ENCODE peak calls at places on chromosomes 2 and 18, in nine cellular contexts. X is activated naive CD4-positive, alpha-beta T cell; N is GM03348; A is NCI-H524; Q is RWPE1; K is T1000; B is stimulated activated CD8-positive, alpha-beta memory T cell treated with anti-CD3 and anti-CD28 coated beads, Interleukin-7, amount 100 ng/mL, for 1 hour; Y is occipital lobe; Z is activated T-cell treated with anti-CD3 and anti-CD28 coated beads, Interleukin-2, amount 50 U/mL, for 72 hours. O is an unnamed sample.

GRCh38 chr2:213246665-213247281 is 37.5 kb upstream of the SPAG16 start:
- DNase-seq in X (peak), Q (peak), K (no peak), B (peak), N (peak), Y (no peak), Z (peak), A (peak), O (no peak)

GRCh38 chr2:177598321-177598922 is 205.8 kb downstream of the AGPS start:
- DNase-seq in Z (no peak), Q (no peak), Y (no peak), X (no peak), N (peak), K (no peak), A (peak), B (no peak), O (no peak)

GRCh38 chr18:9913151-9913525 is 678 bp upstream of the VAPA start:
- DNase-seq in K (no peak), Z (no peak), N (peak), B (no peak), A (no peak), Y (no peak), Q (no peak), X (no peak), O (no peak)

GRCh38 chr2:236014408-236015131 is 153.6 kb downstream of the GBX2 start:
- DNase-seq in B (no peak), X (no peak), N (no peak), Y (no peak), K (no peak), Z (no peak), Q (no peak), A (no peak), O (no peak)

GRCh38 chr2:69798466-69798908 is 31.0 kb upstream of the GMCL1 start:
- DNase-seq in X (no peak), B (no peak), Y (no peak), Z (no peak), K (no peak), Q (peak), N (peak), A (no peak), O (no peak)

GRCh38 chr2:220275454-220275853 is 648.0 kb downstream of the SLC4A3 start:
- DNase-seq in Y (no peak), N (peak), A (no peak), Z (no peak), B (no peak), K (no peak), Q (peak), X (no peak), O (no peak)

GRCh38 chr18:64416990-64417389 is 268.1 kb upstream of the LINC00305 start:
- DNase-seq in A (no peak), Y (no peak), N (no peak), X (no peak), B (no peak), Z (no peak), Q (no peak), K (no peak), O (no peak)

GRCh38 chr2:43175187-43175490 is 51.3 kb downstream of the ZFP36L2 start:
- DNase-seq in Y (no peak), X (no peak), Q (no peak), K (no peak), Z (no peak), N (no peak), A (no peak), B (no peak), O (no peak)

GRCh38 chr2:104599802-104600510 is 254.0 kb upstream of the POU3F3 start:
- DNase-seq in K (peak), Q (peak), Y (peak), A (no peak), X (no peak), N (no peak), B (no peak), Z (no peak), O (no peak)

GRCh38 chr2:39567507-39567906 is 98.2 kb upstream of the TMEM178A start:
- DNase-seq in Z (no peak), Y (no peak), Q (no peak), K (no peak), X (no peak), A (no peak), B (no peak), N (peak), O (no peak)

GRCh38 chr2:47259829-47260228 is 104.7 kb upstream of the STPG4 start:
- DNase-seq in Y (no peak), B (no peak), Z (no peak), X (no peak), N (no peak), K (no peak), A (no peak), Q (no peak), O (no peak)

GRCh38 chr2:70094978-70095832 is 7.9 kb downstream of the PCBP1 start:
- DNase-seq in X (peak), K (no peak), Z (peak), Y (peak), N (peak), Q (no peak), B (no peak), A (no peak), O (peak)

GRCh38 chr18:27017901-27018500 is 152.5 kb upstream of the AQP4 start:
- DNase-seq in B (no peak), K (no peak), Z (no peak), N (peak), Q (peak), A (peak), X (no peak), Y (no peak), O (no peak)

GRCh38 chr2:150475479-150476212 is 11.8 kb downstream of the RND3 start:
- DNase-seq in Y (no peak), Z (no peak), K (no peak), Q (no peak), X (no peak), B (no peak), N (no peak), A (no peak), O (no peak)

GRCh38 chr2:143629344-143629743 is 500.1 kb downstream of the ARHGAP15 start:
- DNase-seq in B (no peak), Y (no peak), K (peak), Q (no peak), X (no peak), Z (no peak), N (peak), A (no peak), O (no peak)

GRCh38 chr2:100036793-100037192 is 105.6 kb downstream of the AFF3 start:
- DNase-seq in Y (no peak), A (peak), K (no peak), X (no peak), Z (no peak), B (no peak), Q (no peak), N (no peak), O (no peak)

GRCh38 chr2:46050489-46050888 is 246.7 kb upstream of the EPAS1 start:
- DNase-seq in Z (no peak), K (no peak), Y (no peak), Q (no peak), B (no peak), N (no peak), A (no peak), X (no peak), O (no peak)

GRCh38 chr18:70936160-70936559 is 647.3 kb downstream of the SOCS6 start:
- DNase-seq in Y (no peak), B (no peak), Q (no peak), K (no peak), N (no peak), A (no peak), Z (no peak), X (no peak), O (no peak)

O was measured in T-helper 2 cell treated with Interferon-gamma antibody and Interleukin-4, amounts not matched to agents 5 μg/mL and 100 μg/mL, for 36 hours.